ENCODE peak calls at places on chromosome 5, in four cellular contexts. H, L, X and V are unnamed samples.

GRCh38 chr5:179123491-179124328 is 63.5 kb downstream of the ZNF354C start:
- DNase-seq in H (no peak), L (peak), X (no peak), V (peak)

GRCh38 chr5:129499208-129499852 is 39.2 kb downstream of the ADAMTS19 start:
- DNase-seq in H (no peak), L (no peak), X (no peak), V (no peak)

GRCh38 chr5:140014751-140015150 is 28.3 kb downstream of the NRG2 start:
- DNase-seq in H (no peak), L (no peak), X (no peak), V (no peak)

GRCh38 chr5:122258840-122259239 is 53.2 kb upstream of the SNCAIP start:
- DNase-seq in H (no peak), L (no peak), X (no peak), V (no peak)

GRCh38 chr5:147576646-147577535 is 67.0 kb upstream of the DPYSL3 start:
- DNase-seq in H (peak), L (peak), X (peak), V (peak)

GRCh38 chr5:72121753-72122445 is 14.6 kb downstream of the MAP1B start:
- DNase-seq in H (no peak), L (no peak), X (no peak), V (no peak)

GRCh38 chr5:107670927-107671741 is at the start of gene EFNA5:
- DNase-seq in H (peak), L (peak), X (no peak), V (peak)

GRCh38 chr5:3350781-3351180 is 244.9 kb upstream of the IRX1 start:
- DNase-seq in H (no peak), L (peak), X (no peak), V (no peak)

GRCh38 chr5:17255471-17256016 is 38.1 kb downstream of the BASP1 start:
- DNase-seq in H (no peak), L (no peak), X (no peak), V (no peak)

GRCh38 chr5:116394186-116394867 is 180.3 kb downstream of the SEMA6A start:
- DNase-seq in H (no peak), L (no peak), X (no peak), V (no peak)

GRCh38 chr5:102561894-102562760 is 63.3 kb upstream of the SLCO6A1 start:
- DNase-seq in H (peak), L (no peak), X (no peak), V (peak)

GRCh38 chr5:179142434-179143198 is 82.4 kb downstream of the ZNF354C start:
- DNase-seq in H (peak), L (no peak), X (no peak), V (no peak)

GRCh38 chr5:1660037-1660400 is 136.3 kb upstream of the LPCAT1 start:
- DNase-seq in H (no peak), L (no peak), X (no peak), V (no peak)

GRCh38 chr5:67190443-67190842 is 6.2 kb downstream of the CD180 start:
- DNase-seq in H (no peak), L (no peak), X (no peak), V (no peak)

GRCh38 chr5:115389799-115390382 is 93.4 kb upstream of the CCDC112 start:
- DNase-seq in H (peak), L (peak), X (no peak), V (no peak)

GRCh38 chr5:3432135-3432534 is 163.5 kb upstream of the IRX1 start:
- DNase-seq in H (no peak), L (no peak), X (no peak), V (no peak)

GRCh38 chr5:25641140-25641539 is 996.4 kb upstream of the CDH10 start:
- DNase-seq in H (no peak), L (no peak), X (no peak), V (no peak)